ENCODE peak calls at places on chromosomes 5 and 9, in four cellular contexts. H, Y, V and O are unnamed samples.
A peak's percentile ranks its signal among the peaks of the same experiment; 100 is the strongest.

GRCh38 chr5:60143912-60144311 is 250.4 kb upstream of the PDE4D start:
- DNase-seq in V (no peak), H (no peak), Y (no peak), O (no peak)

GRCh38 chr5:131461742-131462141 is 173.3 kb downstream of the RAPGEF6 start:
- DNase-seq in V (no peak), H (no peak), Y (no peak), O (no peak)

GRCh38 chr5:172443441-172444109 is 10.8 kb downstream of the SH3PXD2B start:
- DNase-seq in Y (peak; percentile 73), H (peak; percentile 100), V (peak; percentile 92), O (no peak)

GRCh38 chr9:20242767-20243166 is 379.5 kb downstream of the MLLT3 start:
- DNase-seq in Y (no peak), H (no peak), V (peak; percentile 69), O (no peak)

GRCh38 chr5:80631277-80632259 is 22.9 kb upstream of the MSH3 start:
- DNase-seq in H (no peak), Y (no peak), V (no peak), O (no peak)

GRCh38 chr5:119943148-119943547 is 313.8 kb downstream of the FAM170A start:
- DNase-seq in Y (no peak), V (no peak), H (peak; percentile 47), O (no peak)

GRCh38 chr9:70979971-70980370 is 141.4 kb downstream of the TRPM3 start:
- DNase-seq in Y (no peak), V (no peak), H (peak; percentile 49), O (no peak)

GRCh38 chr5:174601937-174602336 is 122.4 kb upstream of the MSX2 start:
- DNase-seq in H (no peak), Y (no peak), V (no peak), O (no peak)

GRCh38 chr5:178213748-178214151 is 9.4 kb downstream of the HNRNPAB start:
- DNase-seq in H (no peak), V (no peak), Y (no peak), O (no peak)

GRCh38 chr9:70590264-70590646 is 175.8 kb upstream of the KLF9 start:
- DNase-seq in V (no peak), Y (no peak), H (peak; percentile 88), O (no peak)

GRCh38 chr9:8262625-8263622 is 463.3 kb upstream of the DMAC1 start:
- DNase-seq in Y (no peak), V (no peak), H (no peak), O (no peak)

GRCh38 chr9:97705354-97705950 is 8.3 kb upstream of the XPA start:
- DNase-seq in Y (no peak), H (peak; percentile 49), V (no peak), O (no peak)

GRCh38 chr9:13778486-13779110 is 499.1 kb upstream of the MPDZ start:
- DNase-seq in V (no peak), H (no peak), Y (no peak), O (no peak)

GRCh38 chr5:153158608-153159007 is 331.9 kb upstream of the GRIA1 start:
- DNase-seq in Y (no peak), H (peak; percentile 24), V (no peak), O (no peak)

GRCh38 chr9:136050706-136051567 is 44.2 kb downstream of the NACC2 start:
- DNase-seq in Y (no peak), V (no peak), H (no peak), O (no peak)

GRCh38 chr9:116945817-116946216 is 258.7 kb downstream of the TRIM32 start:
- DNase-seq in V (no peak), Y (no peak), H (no peak), O (no peak)

GRCh38 chr9:113507256-113507655 is 43.7 kb downstream of the RGS3 start:
- DNase-seq in H (no peak), Y (no peak), V (no peak), O (no peak)

GRCh38 chr9:113505963-113506624 is 42.6 kb downstream of the RGS3 start:
- DNase-seq in Y (no peak), V (no peak), H (no peak), O (no peak)

GRCh38 chr9:113511047-113511521 is 47.6 kb downstream of the RGS3 start:
- DNase-seq in V (no peak), Y (no peak), H (no peak), O (no peak)

GRCh38 chr9:113509463-113509862 is 45.9 kb downstream of the RGS3 start:
- DNase-seq in H (peak; percentile 52), V (no peak), Y (no peak), O (no peak)

GRCh38 chr9:113508111-113508749 is 44.7 kb downstream of the RGS3 start:
- DNase-seq in H (peak; percentile 16), Y (no peak), V (peak; percentile 30), O (no peak)
- TF ChIP-seq CTCF in H (peak; percentile 17), Y (no peak), V (no peak), O (peak; percentile 31)

GRCh38 chr5:1349246-1349645 is 4.3 kb upstream of the CLPTM1L start:
- DNase-seq in V (no peak), H (no peak), Y (no peak), O (no peak)
- TF ChIP-seq CTCF in V (no peak), H (no peak), Y (no peak), O (no peak)

DNA sequence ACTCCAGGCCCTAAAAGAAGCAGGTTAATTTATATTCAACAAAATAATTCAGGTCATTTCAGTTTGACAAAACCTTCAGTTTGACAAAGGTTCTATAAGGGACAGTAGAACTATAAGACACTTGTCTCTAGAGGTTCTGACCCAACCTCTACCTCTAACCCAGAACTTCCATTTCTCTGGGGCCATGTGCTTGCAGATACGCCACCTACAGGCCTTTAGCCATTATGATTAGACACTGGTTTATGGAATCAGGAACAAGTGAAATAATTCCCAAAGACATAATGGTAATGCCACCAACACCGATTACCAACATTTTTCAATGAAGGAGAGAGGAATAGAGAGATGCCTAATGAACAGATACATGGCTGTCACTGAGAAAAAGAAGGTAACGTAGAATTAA is 733.9 kb downstream of the PRELID2 start:
- DNase-seq in V (no peak), H (no peak), Y (no peak), O (peak; percentile 5)
- TF ChIP-seq CTCF in V (no peak), H (peak; percentile 22), Y (no peak), O (peak; percentile 42)

GRCh38 chr5:121027636-121028035 is 563.5 kb downstream of the PRR16 start:
- DNase-seq in Y (no peak), V (no peak), H (no peak), O (no peak)
- TF ChIP-seq CTCF in Y (no peak), V (no peak), H (no peak), O (no peak)

GRCh38 chr9:138014570-138014958 is 137.0 kb downstream of the CACNA1B start:
- DNase-seq in V (no peak), Y (no peak), H (no peak), O (no peak)
- TF ChIP-seq CTCF in V (no peak), Y (no peak), H (no peak), O (no peak)

GRCh38 chr5:43520615-43521014 is 5.7 kb upstream of the C5orf34 start:
- DNase-seq in H (no peak), V (no peak), Y (no peak), O (no peak)
- TF ChIP-seq CTCF in H (no peak), V (no peak), Y (no peak), O (no peak)

GRCh38 chr9:35911690-35912089 is 2.4 kb downstream of the SPAAR start:
- DNase-seq in Y (no peak), H (no peak), V (no peak), O (no peak)

GRCh38 chr9:35912791-35913400 is 3.6 kb downstream of the SPAAR start:
- DNase-seq in H (no peak), Y (no peak), V (no peak), O (no peak)

GRCh38 chr9:35917261-35917660 is 8.0 kb downstream of the SPAAR start:
- DNase-seq in Y (no peak), V (no peak), H (no peak), O (no peak)

GRCh38 chr9:35910613-35911488 is 1.6 kb downstream of the SPAAR start:
- DNase-seq in H (peak; percentile 80), V (peak; percentile 68), Y (no peak), O (peak; percentile 48)

DNA sequence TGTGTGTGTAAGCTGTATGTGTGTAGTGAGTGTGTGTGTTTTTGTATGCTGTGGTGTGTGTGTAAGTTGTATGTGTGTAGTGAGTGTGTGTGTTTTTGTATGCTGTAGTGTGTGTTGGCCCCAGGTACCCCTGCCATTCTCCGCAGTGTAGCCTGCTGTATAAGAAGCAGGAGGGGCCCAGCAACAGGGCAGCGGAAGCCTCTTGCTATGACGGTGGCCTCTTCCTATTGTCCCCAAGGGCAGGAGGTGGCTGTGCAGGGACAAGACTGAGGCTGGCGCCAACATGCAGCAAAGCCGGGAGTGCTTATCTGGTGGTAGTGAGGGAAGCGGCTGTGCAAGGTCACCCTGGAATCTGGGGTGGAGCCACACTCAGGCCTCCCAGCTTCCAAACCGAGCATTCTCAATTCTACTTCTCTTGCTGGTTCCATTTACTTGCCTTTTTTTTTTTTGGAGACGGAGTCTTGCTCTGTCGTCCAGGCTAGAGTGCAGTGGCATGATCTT is 5.1 kb downstream of the SPAAR start:
- DNase-seq in V (peak; percentile 31), Y (no peak), H (peak; percentile 15), O (peak; percentile 43)
- TF ChIP-seq CTCF in V (no peak), Y (no peak), H (no peak), O (no peak)

GRCh38 chr5:110268985-110269384 is 457.5 kb downstream of the TMEM232 start:
- DNase-seq in H (no peak), V (no peak), Y (no peak), O (no peak)

GRCh38 chr5:110265199-110265598 is 461.3 kb downstream of the TMEM232 start:
- DNase-seq in H (no peak), V (no peak), Y (no peak), O (no peak)

GRCh38 chr5:110268283-110268682 is 458.2 kb downstream of the TMEM232 start:
- DNase-seq in Y (no peak), V (no peak), H (no peak), O (no peak)

GRCh38 chr5:110267714-110268113 is 458.8 kb downstream of the TMEM232 start:
- DNase-seq in H (no peak), V (no peak), Y (no peak), O (no peak)

DNA sequence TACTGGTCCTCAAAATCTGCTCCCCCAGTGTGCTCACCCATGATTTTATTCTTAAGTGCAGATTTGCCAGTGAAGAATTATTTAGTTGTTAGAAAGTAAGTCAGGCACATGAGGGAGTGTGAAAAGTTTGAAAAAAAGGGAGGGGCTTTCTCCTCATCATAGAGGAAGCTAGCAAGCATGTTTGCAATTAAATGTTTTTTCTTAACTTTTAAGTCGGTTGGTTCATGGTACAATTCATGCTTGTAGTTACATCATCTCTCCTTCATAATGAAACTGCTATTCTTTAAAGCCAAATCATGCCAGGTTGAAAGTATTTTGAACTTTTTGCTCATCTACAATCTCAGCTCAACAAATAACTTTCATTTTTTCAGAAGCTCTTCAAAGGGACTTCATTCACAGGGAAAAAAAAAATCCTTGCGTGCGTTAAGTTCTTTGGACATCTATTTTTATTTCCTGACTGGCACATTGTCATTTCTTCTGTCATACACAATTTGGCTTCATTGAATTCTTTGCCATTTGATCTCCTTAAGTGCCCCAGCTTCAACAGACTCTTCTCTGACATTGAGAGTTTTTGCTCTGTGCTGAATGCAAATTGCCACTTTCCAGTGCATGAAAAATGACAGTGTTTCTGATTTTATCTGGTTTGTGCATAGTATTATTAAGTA is 456.9 kb downstream of the TMEM232 start:
- DNase-seq in Y (no peak), V (no peak), H (no peak), O (no peak)
- TF ChIP-seq CTCF in Y (no peak), V (no peak), H (no peak), O (no peak)